ENCODE peak calls at places on chromosomes 6 and 20, in nine cellular contexts. Q is CD4-positive, alpha-beta T cell; V is T-helper 1 cell; D is ACHN; J is adrenal gland; E is T-helper 2 cell; B is hippocampal formation; M is stimulated activated naive B cell treated with anti-CD40 and anti-IgM and Interleukin-4, amounts not matched to agents 10 μg/mL and 1 μg/mL and 100 μg/mL, for 72 hours; N is cardiac muscle cell. K is an unnamed sample.

GRCh38 chr6:129567374-129567773 is 142.6 kb downstream of the ARHGAP18 start:
- DNase-seq in N (peak; percentile 26), J (peak; percentile 48), D (peak; percentile 36), M (no peak), V (peak; percentile 12), B (no peak), E (no peak), Q (no peak), K (no peak)

GRCh38 chr20:37901667-37902503 is 1.0 kb upstream of the VSTM2L start:
- DNase-seq in M (no peak), J (peak; percentile 54), Q (no peak), V (peak; percentile 58), N (peak; percentile 75), B (no peak), E (no peak), D (peak; percentile 69), K (no peak)

GRCh38 chr20:44040202-44040915 is 125.7 kb downstream of the TOX2 start:
- DNase-seq in M (no peak), J (no peak), V (no peak), E (no peak), Q (no peak), B (no peak), N (no peak), D (no peak), K (no peak)

GRCh38 chr6:18439581-18439980 is 52.4 kb downstream of the RNF144B start:
- DNase-seq in N (no peak), J (no peak), E (no peak), V (no peak), Q (no peak), D (no peak), B (no peak), M (no peak), K (no peak)

GRCh38 chr6:12068899-12069557 is 56.9 kb downstream of the HIVEP1 start:
- DNase-seq in E (no peak), D (no peak), Q (no peak), B (no peak), M (no peak), V (no peak), J (no peak), N (no peak), K (no peak)

GRCh38 chr6:105109955-105110650 is 69.7 kb downstream of the POPDC3 start:
- DNase-seq in B (no peak), V (no peak), E (no peak), D (no peak), Q (no peak), J (no peak), M (no peak), N (no peak), K (no peak)

GRCh38 chr6:44538131-44538835 is 150.8 kb downstream of the CDC5L start:
- DNase-seq in B (no peak), V (no peak), J (no peak), Q (no peak), M (no peak), N (no peak), D (no peak), E (no peak), K (no peak)

GRCh38 chr6:87858440-87858839 is 156.4 kb upstream of the AKIRIN2 start:
- DNase-seq in V (no peak), D (no peak), M (no peak), N (no peak), E (no peak), J (no peak), B (no peak), Q (no peak), K (no peak)

GRCh38 chr6:19898141-19898740 is 61.1 kb downstream of the ID4 start:
- DNase-seq in B (no peak), E (no peak), V (no peak), J (no peak), N (no peak), D (no peak), M (no peak), Q (no peak), K (no peak)

GRCh38 chr20:21396045-21396893 is 1.1 kb downstream of the NKX2-4 start:
- DNase-seq in D (no peak), J (no peak), V (peak; percentile 20), N (no peak), E (no peak), M (no peak), B (no peak), Q (no peak), K (no peak)

GRCh38 chr20:4150095-4150492 is 134.7 kb upstream of the RNF24 start:
- DNase-seq in V (no peak), D (peak; percentile 51), M (no peak), B (no peak), N (no peak), E (no peak), Q (no peak), J (peak; percentile 17), K (peak; percentile 32)

GRCh38 chr20:48597521-48598302 is 230.1 kb downstream of the PREX1 start:
- DNase-seq in D (no peak), B (no peak), M (no peak), V (no peak), E (no peak), Q (no peak), J (no peak), N (no peak), K (no peak)

GRCh38 chr20:63254237-63254535 is at the start of gene NKAIN4:
- DNase-seq in M (no peak), J (no peak), Q (no peak), V (no peak), N (no peak), D (no peak), B (no peak), E (no peak), K (no peak)

GRCh38 chr20:47349365-47350180 is 6.9 kb downstream of the ZMYND8 start:
- DNase-seq in J (no peak), B (no peak), N (no peak), E (no peak), Q (no peak), D (no peak), V (no peak), M (no peak), K (no peak)

GRCh38 chr6:136782021-136782770 is 10.1 kb downstream of the MAP3K5 start:
- DNase-seq in B (no peak), D (peak; percentile 18), V (peak; percentile 46), M (no peak), E (no peak), J (no peak), Q (no peak), N (no peak), K (no peak)

GRCh38 chr6:73134588-73134987 is 90.7 kb downstream of the KHDC1L start:
- DNase-seq in D (no peak), M (peak; percentile 18), E (no peak), V (peak; percentile 14), B (no peak), N (no peak), Q (no peak), J (peak; percentile 24), K (no peak)

GRCh38 chr6:99613705-99614429 is 7.2 kb downstream of the PRDM13 start:
- DNase-seq in V (peak; percentile 45), N (peak; percentile 47), Q (no peak), E (no peak), B (no peak), J (no peak), D (no peak), M (no peak), K (no peak)